ENCODE peak calls at places on chromosomes 4 and X, in four cellular contexts. F is EL, W is globus pallidus, C is stomach. V is an unnamed sample.

GRCh38 chrX:154805696-154806091 is 409 bp upstream of the MPP1 start:
- DNase-seq in C (no peak), W (no peak), F (no peak), V (no peak)

GRCh38 chr4:184587746-184588145 is 61.5 kb downstream of the CASP3 start:
- DNase-seq in C (no peak), W (peak; percentile 52), F (no peak), V (no peak)

GRCh38 chrX:24646745-24647182 is 383 bp downstream of the PCYT1B start:
- DNase-seq in F (peak; percentile 2), C (no peak), W (peak; percentile 50), V (no peak)

GRCh38 chrX:67544871-67545771 is 1.3 kb downstream of the AR start:
- DNase-seq in C (no peak), W (no peak), F (peak; percentile 71), V (peak; percentile 5)

GRCh38 chr4:185914583-185915199 is 102.7 kb upstream of the SORBS2 start:
- DNase-seq in W (no peak), F (peak; percentile 28), C (no peak), V (no peak)

GRCh38 chrX:40727599-40728252 is 7.6 kb downstream of the MED14 start:
- DNase-seq in F (no peak), C (no peak), W (no peak), V (no peak)

GRCh38 chrX:133369065-133369464 is 46.2 kb downstream of the GPC4 start:
- DNase-seq in C (no peak), F (no peak), W (no peak), V (no peak)

GRCh38 chr4:26330186-26330787 is 9.5 kb downstream of the RBPJ start:
- DNase-seq in C (no peak), F (peak; percentile 63), W (peak; percentile 80), V (peak; percentile 44)

GRCh38 chr4:1534876-1535526 is 128.8 kb upstream of the NKX1-1 start:
- DNase-seq in F (no peak), W (no peak), C (no peak), V (no peak)

GRCh38 chr4:105607876-105608275 is 55.5 kb downstream of the ARHGEF38 start:
- DNase-seq in W (no peak), C (no peak), F (no peak), V (no peak)

GRCh38 chr4:179666226-179666625 is 2224.0 kb upstream of the AGA start:
- DNase-seq in C (no peak), W (no peak), F (no peak), V (no peak)

GRCh38 chr4:7832331-7832730 is 107.3 kb downstream of the AFAP1 start:
- DNase-seq in F (no peak), W (no peak), C (no peak), V (no peak)

GRCh38 chrX:109536439-109537323 is at the start of gene NXT2:
- DNase-seq in C (peak; percentile 90), W (peak; percentile 92), F (peak; percentile 90), V (peak; percentile 86)

GRCh38 chr4:159105063-159105414 is 2.2 kb downstream of the RAPGEF2 start:
- DNase-seq in F (peak; percentile 41), W (peak; percentile 11), C (no peak), V (no peak)

GRCh38 chr4:54231419-54232150 is 2.5 kb downstream of the PDGFRA start:
- DNase-seq in C (no peak), F (peak; percentile 53), W (no peak), V (no peak)

GRCh38 chr4:112288455-112288854 is 2.8 kb upstream of the TIFA start:
- DNase-seq in F (no peak), W (no peak), C (no peak), V (no peak)

GRCh38 chr4:172813359-172813923 is 355.2 kb upstream of the GALNT7 start:
- DNase-seq in W (no peak), F (peak; percentile 21), C (no peak), V (no peak)

GRCh38 chr4:78651250-78651860 is 99.8 kb downstream of the ANXA3 start:
- DNase-seq in C (no peak), W (no peak), F (no peak), V (no peak)

GRCh38 chr4:8409271-8410065 is 31.1 kb downstream of the ACOX3 start:
- DNase-seq in F (peak; percentile 14), C (peak; percentile 63), W (no peak), V (no peak)

GRCh38 chrX:155330992-155331391 is 3.4 kb downstream of the CLIC2 start:
- DNase-seq in F (no peak), W (no peak), C (no peak), V (no peak)

V was measured in prostate gland.